ENCODE peak calls at places on chromosome X, in four cellular contexts. J, N, P and I are unnamed samples.

GRCh38 chrX:64265265-64265664 is 34.9 kb upstream of the ASB12 start:
- DNase-seq in P (no peak), J (no peak), N (no peak), I (no peak)

GRCh38 chrX:129777218-129777768 is 2.5 kb upstream of the SASH3 start:
- DNase-seq in N (no peak), P (no peak), J (peak), I (peak)

GRCh38 chrX:119201570-119201969 is 34.5 kb upstream of the PGRMC1 start:
- DNase-seq in P (no peak), J (no peak), N (no peak), I (no peak)

GRCh38 chrX:132984058-132984650 is 25.7 kb upstream of the HS6ST2 start:
- DNase-seq in N (no peak), J (no peak), P (no peak), I (no peak)

GRCh38 chrX:150984164-150984824 is 1.2 kb downstream of the HMGB3 start:
- DNase-seq in J (no peak), P (no peak), N (peak), I (no peak)

GRCh38 chrX:15116900-15117299 is 153.0 kb downstream of the ASB9 start:
- DNase-seq in P (no peak), N (no peak), J (no peak), I (no peak)

GRCh38 chrX:155766321-155766720 is 114.8 kb upstream of the VAMP7 start:
- DNase-seq in J (no peak), P (no peak), N (no peak), I (no peak)

GRCh38 chrX:30343206-30343605 is 34.0 kb upstream of the NR0B1 start:
- DNase-seq in N (no peak), J (peak), P (no peak), I (no peak)

GRCh38 chrX:13103111-13103913 is 58.9 kb upstream of the FAM9C start:
- DNase-seq in N (no peak), J (no peak), P (no peak), I (no peak)

GRCh38 chrX:115679460-115679859 is 118.5 kb downstream of the PLS3 start:
- DNase-seq in J (peak), N (peak), P (no peak), I (no peak)

GRCh38 chrX:15202458-15203177 is 67.3 kb downstream of the ASB9 start:
- DNase-seq in J (no peak), P (no peak), N (no peak), I (no peak)

GRCh38 chrX:143429021-143429570 is 88.2 kb downstream of the SPANXN3 start:
- DNase-seq in P (no peak), N (no peak), J (no peak), I (no peak)

GRCh38 chrX:38279188-38279587 is 48.1 kb downstream of the RPGR start:
- DNase-seq in P (no peak), N (no peak), J (peak), I (no peak)

GRCh38 chrX:150348365-150348764 is 14.8 kb upstream of the MAMLD1 start:
- DNase-seq in J (no peak), N (no peak), P (no peak), I (no peak)

GRCh38 chrX:115898382-115899001 is 272.1 kb upstream of the AGTR2 start:
- DNase-seq in J (peak), P (no peak), N (peak), I (no peak)

GRCh38 chrX:50054147-50054546 is 131.8 kb downstream of the CLCN5 start:
- DNase-seq in J (no peak), P (no peak), N (no peak), I (no peak)

GRCh38 chrX:153900806-153901752 is 3.4 kb upstream of the AVPR2 start:
- DNase-seq in P (peak), N (peak), J (no peak), I (peak)

GRCh38 chrX:136065044-136065671 is 79.9 kb downstream of the SLC9A6 start:
- DNase-seq in J (peak), P (no peak), N (no peak), I (no peak)

GRCh38 chrX:51802917-51803688 is 59.9 kb downstream of the GSPT2 start:
- DNase-seq in N (peak), J (peak), P (peak), I (peak)

GRCh38 chrX:24424948-24425347 is 40.1 kb upstream of the PDK3 start:
- DNase-seq in N (no peak), P (no peak), J (no peak), I (no peak)

GRCh38 chrX:42902513-42902912 is 124.5 kb upstream of the PPP1R2C start:
- DNase-seq in P (no peak), N (no peak), J (no peak), I (no peak)

GRCh38 chrX:111585337-111585736 is 73.9 kb downstream of the SERTM2 start:
- DNase-seq in N (no peak), P (no peak), J (no peak), I (no peak)

GRCh38 chrX:77426811-77427210 is 20.4 kb upstream of the FGF16 start:
- DNase-seq in J (no peak), N (no peak), P (no peak), I (no peak)

GRCh38 chrX:150768580-150769190 is 75.5 kb downstream of the MTMR1 start:
- DNase-seq in J (no peak), P (no peak), N (no peak), I (no peak)

GRCh38 chrX:147978931-147979330 is 2.2 kb upstream of the FMR1NB start:
- DNase-seq in J (no peak), N (no peak), P (no peak), I (no peak)

GRCh38 chrX:69919749-69920148 is 130.0 kb downstream of the AWAT2 start:
- DNase-seq in N (no peak), J (peak), P (no peak), I (no peak)

GRCh38 chrX:134999469-134999868 is 8.7 kb downstream of the SMIM10 start:
- DNase-seq in N (no peak), J (peak), P (no peak), I (no peak)

GRCh38 chrX:97844161-97844560 is 960.5 kb downstream of the RPA4 start:
- DNase-seq in N (no peak), J (no peak), P (no peak), I (no peak)

GRCh38 chrX:75623535-75623934 is 100.7 kb upstream of the ZDHHC15 start:
- DNase-seq in J (peak), P (no peak), N (no peak), I (no peak)

DNA sequence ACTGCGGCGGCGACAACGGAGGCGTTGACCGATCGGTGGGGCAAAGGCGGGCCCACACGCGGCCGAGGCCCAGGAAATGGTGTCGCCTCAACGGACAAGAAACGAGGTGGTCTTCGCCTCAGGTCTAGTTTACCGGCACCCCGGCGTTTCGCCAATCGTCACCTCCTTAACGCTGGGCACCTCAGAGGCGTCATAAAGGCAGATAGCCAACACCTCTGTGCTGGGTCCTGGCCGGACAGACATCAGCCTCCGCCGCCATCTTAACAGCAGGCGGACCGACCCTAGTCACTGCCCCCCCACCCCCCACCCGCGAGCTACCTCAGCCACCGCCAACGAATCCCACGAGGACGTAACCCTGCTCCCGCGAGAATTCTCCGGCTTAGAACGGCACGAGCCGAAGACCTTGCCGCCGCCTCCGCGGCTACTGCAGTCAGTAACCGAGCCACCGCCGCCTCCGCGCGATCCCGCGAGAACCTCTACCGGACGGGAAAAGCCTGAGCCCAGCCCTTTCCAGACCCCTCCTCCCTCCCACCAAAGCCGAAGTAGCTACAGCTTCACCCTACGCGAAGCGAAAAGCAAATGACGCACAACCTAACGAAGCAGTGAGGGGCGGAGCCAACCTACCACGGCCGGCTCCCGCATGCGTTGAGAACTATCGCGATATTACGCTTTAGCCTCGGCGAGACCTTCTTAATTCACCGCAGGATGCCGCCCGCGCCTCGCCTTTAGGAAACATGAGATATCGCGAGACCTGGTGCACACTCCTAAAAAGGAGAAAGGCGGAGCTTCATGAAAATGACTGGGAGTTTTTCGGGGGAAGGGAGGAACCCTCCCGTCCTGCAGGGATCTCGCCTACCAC is 2.7 kb downstream of the HUWE1 start:
- DNase-seq in N (peak), J (peak), P (peak), I (peak)
- TF ChIP-seq POLR2AphosphoS5 in N (peak), J (peak), P (peak), I (peak)

DNA sequence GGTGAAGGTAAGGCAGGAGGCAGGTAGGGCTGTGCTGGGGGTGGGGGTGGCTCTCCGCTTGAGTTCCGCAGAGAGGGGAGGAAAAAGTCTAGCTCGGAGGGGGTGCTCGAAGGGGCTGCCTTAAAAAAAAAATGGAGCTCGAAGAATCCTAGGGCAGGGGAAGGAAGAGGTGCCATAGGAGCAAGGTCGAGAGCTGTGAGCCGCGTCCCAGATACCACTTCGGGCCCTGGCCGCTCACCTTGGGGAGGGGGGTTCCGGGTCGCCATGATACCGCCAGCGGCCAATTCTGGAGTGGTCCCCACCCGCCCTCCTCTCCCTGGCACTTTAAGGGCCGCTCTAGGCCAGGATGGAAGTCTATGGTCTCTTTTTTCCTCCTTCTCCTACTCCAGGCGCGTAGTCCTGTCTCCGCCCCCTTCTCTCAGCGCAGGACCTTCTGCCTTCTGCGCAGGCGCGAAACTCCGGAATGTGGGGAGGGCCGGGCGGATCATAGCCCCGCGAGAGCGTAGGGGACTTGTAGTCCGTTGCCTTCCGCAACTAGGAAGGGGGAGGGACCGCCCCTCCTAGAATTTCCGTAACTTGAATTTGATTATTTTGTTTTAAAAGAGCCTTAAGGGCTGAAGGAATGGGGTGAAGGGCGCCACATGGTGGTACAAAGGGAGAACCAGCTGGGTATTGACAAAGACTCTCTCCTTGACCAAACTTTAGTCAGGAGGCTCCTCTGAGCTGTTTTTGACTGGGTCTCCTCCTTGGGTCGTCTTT is at the start of gene FUNDC1:
- DNase-seq in P (peak), N (peak), J (peak), I (peak)
- TF ChIP-seq POLR2A in P (peak), N (peak), J (peak), I (peak)

GRCh38 chrX:46587753-46588171 is 14.2 kb downstream of the CHST7 start:
- DNase-seq in J (no peak), N (no peak), P (no peak), I (no peak)

GRCh38 chrX:46582964-46583363 is 9.4 kb downstream of the CHST7 start:
- DNase-seq in J (no peak), P (no peak), N (no peak), I (no peak)

GRCh38 chrX:46587158-46587557 is 13.6 kb downstream of the CHST7 start:
- DNase-seq in N (no peak), J (no peak), P (no peak), I (no peak)

GRCh38 chrX:46589977-46590723 is 16.6 kb downstream of the CHST7 start:
- DNase-seq in P (no peak), N (no peak), J (no peak), I (no peak)

DNA sequence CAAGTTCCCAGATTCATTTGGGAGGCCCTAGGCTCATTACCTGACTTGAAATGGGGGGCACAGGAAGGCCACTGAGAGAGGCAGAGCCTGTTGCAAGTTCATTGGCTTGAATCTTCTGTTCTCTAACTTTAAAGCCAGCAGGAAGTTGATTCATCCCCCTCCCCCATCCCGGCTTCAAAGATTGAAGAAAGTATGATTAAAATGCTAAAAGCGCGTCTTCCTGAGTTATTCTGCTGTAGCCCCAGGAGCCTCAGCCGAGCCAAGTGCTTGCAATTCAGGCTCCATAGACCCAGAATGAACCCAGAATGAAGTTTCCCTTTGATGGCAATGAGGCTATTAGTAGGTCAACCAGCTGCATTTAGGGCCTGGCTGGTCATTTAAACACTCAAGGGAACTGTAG is 14.7 kb downstream of the CHST7 start:
- DNase-seq in P (no peak), N (no peak), J (no peak), I (no peak)
- TF ChIP-seq TAF1 in P (no peak), N (no peak), J (no peak), I (no peak)

GRCh38 chrX:10111364-10112148 is 45.2 kb upstream of the CLCN4 start:
- DNase-seq in J (peak), P (peak), N (no peak), I (no peak)
- TF ChIP-seq POLR2AphosphoS5 in J (no peak), P (peak), N (no peak), I (no peak)